ENCODE peak calls at places on chromosomes 4 and X, in six cellular contexts. One of them, this sample, is unnamed.

GRCh38 chr4:142683503-142683902 is 162.6 kb downstream of the INPP4B start:
- DNase-seq in glomerular endothelial cell: no peak
- DNase-seq in T-cell: no peak
- DNase-seq in glutamatergic neuron: no peak
- DNase-seq in esophagus squamous epithelium: no peak
- DNase-seq in sciatic nerve: no peak
- DNase-seq in this sample: no peak

GRCh38 chr4:74623041-74623440 is 171.3 kb downstream of the BTC start:
- DNase-seq in glutamatergic neuron: no peak
- DNase-seq in T-cell: peak
- DNase-seq in sciatic nerve: no peak
- DNase-seq in glomerular endothelial cell: no peak
- DNase-seq in esophagus squamous epithelium: no peak
- DNase-seq in this sample: no peak

GRCh38 chrX:12497832-12498591 is 293.2 kb upstream of the PRPS2 start:
- DNase-seq in glomerular endothelial cell: no peak
- DNase-seq in T-cell: no peak
- DNase-seq in glutamatergic neuron: peak
- DNase-seq in esophagus squamous epithelium: no peak
- DNase-seq in sciatic nerve: no peak
- DNase-seq in this sample: peak

GRCh38 chr4:1345905-1346780 is 865 bp upstream of the UVSSA start:
- DNase-seq in T-cell: peak
- DNase-seq in glutamatergic neuron: peak
- DNase-seq in sciatic nerve: peak
- DNase-seq in esophagus squamous epithelium: no peak
- DNase-seq in glomerular endothelial cell: no peak
- DNase-seq in this sample: peak

GRCh38 chrX:9089652-9090051 is 55.7 kb upstream of the FAM9B start:
- DNase-seq in glomerular endothelial cell: no peak
- DNase-seq in sciatic nerve: no peak
- DNase-seq in esophagus squamous epithelium: no peak
- DNase-seq in glutamatergic neuron: no peak
- DNase-seq in T-cell: no peak
- DNase-seq in this sample: no peak

GRCh38 chr4:1723131-1723801 is 1.9 kb downstream of the TACC3 start:
- DNase-seq in esophagus squamous epithelium: no peak
- DNase-seq in sciatic nerve: no peak
- DNase-seq in glomerular endothelial cell: no peak
- DNase-seq in T-cell: peak
- DNase-seq in glutamatergic neuron: no peak
- DNase-seq in this sample: no peak

GRCh38 chr4:172708184-172708583 is 460.4 kb upstream of the GALNT7 start:
- DNase-seq in sciatic nerve: no peak
- DNase-seq in esophagus squamous epithelium: no peak
- DNase-seq in glutamatergic neuron: no peak
- DNase-seq in glomerular endothelial cell: no peak
- DNase-seq in T-cell: no peak
- DNase-seq in this sample: no peak

GRCh38 chr4:133161570-133161969 is 12.5 kb downstream of the PCDH10 start:
- DNase-seq in glomerular endothelial cell: no peak
- DNase-seq in sciatic nerve: no peak
- DNase-seq in T-cell: no peak
- DNase-seq in glutamatergic neuron: no peak
- DNase-seq in esophagus squamous epithelium: no peak
- DNase-seq in this sample: no peak

GRCh38 chr4:12244949-12245348 is 816.3 kb upstream of the HS3ST1 start:
- DNase-seq in sciatic nerve: no peak
- DNase-seq in T-cell: no peak
- DNase-seq in glomerular endothelial cell: no peak
- DNase-seq in esophagus squamous epithelium: no peak
- DNase-seq in glutamatergic neuron: no peak
- DNase-seq in this sample: no peak

GRCh38 chrX:106481341-106481740 is 130.4 kb upstream of the RADX start:
- DNase-seq in T-cell: peak
- DNase-seq in esophagus squamous epithelium: no peak
- DNase-seq in sciatic nerve: peak
- DNase-seq in glomerular endothelial cell: peak
- DNase-seq in glutamatergic neuron: no peak
- DNase-seq in this sample: peak

GRCh38 chrX:39910651-39911050 is 187.1 kb downstream of the BCOR start:
- DNase-seq in glutamatergic neuron: no peak
- DNase-seq in sciatic nerve: no peak
- DNase-seq in T-cell: no peak
- DNase-seq in esophagus squamous epithelium: no peak
- DNase-seq in glomerular endothelial cell: no peak
- DNase-seq in this sample: no peak

GRCh38 chr4:2284934-2285664 is 23.2 kb upstream of the MXD4 start:
- DNase-seq in glomerular endothelial cell: no peak
- DNase-seq in esophagus squamous epithelium: no peak
- DNase-seq in T-cell: no peak
- DNase-seq in sciatic nerve: peak
- DNase-seq in glutamatergic neuron: no peak
- DNase-seq in this sample: no peak

GRCh38 chr4:185771696-185772390 is 40.2 kb downstream of the SORBS2 start:
- DNase-seq in glutamatergic neuron: no peak
- DNase-seq in sciatic nerve: no peak
- DNase-seq in esophagus squamous epithelium: no peak
- DNase-seq in T-cell: no peak
- DNase-seq in glomerular endothelial cell: no peak
- DNase-seq in this sample: no peak

GRCh38 chr4:94811653-94812052 is 53.9 kb downstream of the BMPR1B start:
- DNase-seq in esophagus squamous epithelium: no peak
- DNase-seq in sciatic nerve: no peak
- DNase-seq in T-cell: no peak
- DNase-seq in glomerular endothelial cell: no peak
- DNase-seq in glutamatergic neuron: no peak
- DNase-seq in this sample: no peak

GRCh38 chr4:65951177-65951576 is 280.9 kb upstream of the EPHA5 start:
- DNase-seq in T-cell: no peak
- DNase-seq in esophagus squamous epithelium: no peak
- DNase-seq in sciatic nerve: no peak
- DNase-seq in glomerular endothelial cell: no peak
- DNase-seq in glutamatergic neuron: no peak
- DNase-seq in this sample: no peak

GRCh38 chr4:153579410-153579809 is 104.7 kb upstream of the TLR2 start:
- DNase-seq in esophagus squamous epithelium: no peak
- DNase-seq in sciatic nerve: no peak
- DNase-seq in glutamatergic neuron: no peak
- DNase-seq in glomerular endothelial cell: no peak
- DNase-seq in T-cell: no peak
- DNase-seq in this sample: no peak